ENCODE peak calls at places on chromosomes 5 and 9, in four cellular contexts. S is K562, R is SK-N-SH, G is GM12878. N is an unnamed sample.

GRCh38 chr9:91192785-91193657 is 168.7 kb downstream of the AUH start:
- DNase-seq in R (peak; percentile 75), G (no peak), S (peak; percentile 91), N (peak; percentile 47)

GRCh38 chr5:180105827-180106312 is 34.3 kb upstream of the RNF130 start:
- DNase-seq in S (peak; percentile 60), R (no peak), G (no peak), N (no peak)

GRCh38 chr9:79287881-79288280 is 283.9 kb upstream of the TLE4 start:
- DNase-seq in R (no peak), S (no peak), G (no peak), N (no peak)

GRCh38 chr5:124675921-124676846 is 70.3 kb downstream of the ZNF608 start:
- DNase-seq in R (no peak), G (no peak), S (no peak), N (no peak)

GRCh38 chr9:136619742-136620440 is 42.8 kb upstream of the EGFL7 start:
- DNase-seq in G (no peak), S (no peak), R (no peak), N (no peak)

GRCh38 chr5:174535691-174536090 is 188.7 kb upstream of the MSX2 start:
- DNase-seq in S (no peak), G (no peak), R (no peak), N (no peak)

GRCh38 chr9:74006935-74007334 is 490.2 kb upstream of the RORB start:
- DNase-seq in R (peak; percentile 4), G (no peak), S (no peak), N (no peak)

GRCh38 chr5:81165493-81166119 is 67.5 kb upstream of the CKMT2 start:
- DNase-seq in G (no peak), R (peak; percentile 72), S (peak; percentile 68), N (peak; percentile 80)

GRCh38 chr5:151195622-151196021 is 28.3 kb downstream of the CCDC69 start:
- DNase-seq in S (no peak), G (no peak), R (no peak), N (no peak)

GRCh38 chr5:77852514-77853352 is 76.6 kb upstream of the TBCA start:
- DNase-seq in G (peak; percentile 80), R (peak; percentile 87), S (no peak), N (peak; percentile 72)

GRCh38 chr5:132207783-132208182 is 19.9 kb downstream of the P4HA2 start:
- DNase-seq in R (no peak), S (no peak), G (no peak), N (peak; percentile 20)

GRCh38 chr9:37968228-37968672 is 64.3 kb upstream of the SLC25A51 start:
- DNase-seq in G (no peak), R (no peak), S (peak; percentile 86), N (no peak)

GRCh38 chr5:92518318-92518913 is 1062.6 kb downstream of the NR2F1-AS1 start:
- DNase-seq in G (peak; percentile 26), S (no peak), R (peak; percentile 10), N (no peak)

GRCh38 chr9:22548625-22549024 is 102.0 kb downstream of the DMRTA1 start:
- DNase-seq in R (no peak), S (no peak), G (no peak), N (no peak)

GRCh38 chr9:126652140-126652558 is 38.4 kb downstream of the LMX1B start:
- DNase-seq in G (no peak), S (no peak), R (no peak), N (no peak)

GRCh38 chr5:178324481-178325310 is 92.1 kb upstream of the PHYKPL start:
- DNase-seq in S (no peak), R (no peak), G (no peak), N (no peak)

GRCh38 chr5:137036630-137037029 is 462.5 kb downstream of the SPOCK1 start:
- DNase-seq in R (no peak), S (no peak), G (no peak), N (peak; percentile 75)

GRCh38 chr5:137035480-137035878 is 463.6 kb downstream of the SPOCK1 start:
- DNase-seq in G (no peak), R (no peak), S (no peak), N (no peak)

GRCh38 chr5:137034213-137034612 is 464.9 kb downstream of the SPOCK1 start:
- DNase-seq in G (no peak), S (no peak), R (no peak), N (no peak)

GRCh38 chr5:137034764-137035479 is 464.2 kb downstream of the SPOCK1 start:
- DNase-seq in S (no peak), G (no peak), R (no peak), N (no peak)

DNA sequence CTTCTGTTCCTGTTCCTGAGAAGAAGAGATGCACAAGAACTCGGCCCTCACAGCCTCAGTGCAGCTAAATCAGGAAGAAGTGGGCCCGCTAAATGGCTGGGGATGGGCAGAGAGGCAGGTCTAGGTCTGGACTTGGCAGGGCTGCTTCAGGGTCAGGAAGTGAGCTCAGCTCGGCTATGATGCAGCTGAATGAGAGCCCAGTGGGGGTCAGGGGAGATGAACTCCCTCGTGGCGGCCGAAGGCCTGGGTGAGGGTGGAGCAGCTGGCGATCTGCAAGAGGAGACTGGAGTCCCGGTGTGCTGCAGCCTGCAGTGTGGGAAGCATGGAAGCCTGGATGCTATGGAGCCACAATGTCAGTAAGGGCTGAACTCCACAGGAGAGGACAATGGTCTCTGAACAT is 466.2 kb downstream of the SPOCK1 start:
- DNase-seq in R (no peak), G (no peak), S (no peak), N (peak; percentile 30)
- TF ChIP-seq USF1 in R (no peak), G (no peak), S (no peak), N (no peak)

GRCh38 chr5:53303105-53303504 is 177.3 kb upstream of the FST start:
- DNase-seq in S (no peak), G (no peak), R (no peak), N (no peak)

GRCh38 chr5:53298841-53299240 is 181.6 kb upstream of the FST start:
- DNase-seq in S (no peak), R (no peak), G (no peak), N (no peak)

GRCh38 chr5:53302524-53302923 is 177.9 kb upstream of the FST start:
- DNase-seq in S (no peak), R (no peak), G (no peak), N (no peak)
- TF ChIP-seq USF2 in S (no peak), R (no peak), G (no peak), N (no peak)

GRCh38 chr5:502325-503079 is 21.7 kb downstream of the SLC9A3 start:
- DNase-seq in G (no peak), S (no peak), R (no peak), N (no peak)
- TF ChIP-seq USF1 in G (no peak), S (no peak), R (no peak), N (no peak)

DNA sequence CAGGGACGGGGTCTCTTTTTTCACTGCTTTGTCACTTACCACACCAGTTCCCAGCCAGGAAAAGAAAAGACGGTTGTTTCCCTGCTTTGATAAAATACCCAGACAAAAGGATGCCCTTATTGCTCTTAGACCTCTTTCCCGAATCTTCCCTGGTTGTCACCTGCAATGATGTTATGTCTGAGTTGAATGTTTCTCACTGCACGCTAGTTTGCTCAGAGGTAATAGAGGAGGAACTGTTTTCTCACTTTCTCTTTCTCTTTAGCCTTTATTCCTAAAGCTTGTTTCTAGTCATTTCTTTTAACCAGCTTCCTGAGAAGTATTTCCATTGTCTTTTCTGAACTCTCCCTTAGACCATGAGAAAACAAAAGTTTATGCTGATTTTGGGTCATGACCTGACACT is 32.9 kb downstream of the ACER2 start:
- DNase-seq in S (no peak), R (no peak), G (peak; percentile 48), N (no peak)
- TF ChIP-seq USF2 in S (no peak), R (no peak), G (no peak), N (no peak)

DNA sequence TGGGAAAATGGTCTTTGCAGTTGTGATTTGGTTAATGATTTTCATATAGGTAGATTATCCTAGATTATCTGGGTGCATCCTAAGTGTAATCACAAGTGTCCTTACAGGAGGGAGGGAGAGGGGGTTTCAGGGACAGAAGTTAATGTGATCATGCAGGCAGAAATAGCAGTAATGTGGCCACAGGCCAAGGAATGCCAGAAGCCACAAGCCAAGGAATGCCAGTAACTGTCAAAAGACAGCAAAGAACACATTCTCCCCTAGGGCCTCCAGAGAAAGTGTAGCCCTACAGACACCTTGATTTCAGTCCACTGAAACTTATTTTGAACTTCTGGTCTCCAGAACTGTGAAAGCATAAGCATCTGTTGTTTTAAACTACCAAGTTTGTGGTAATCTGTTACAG is 2074.5 kb downstream of the MAT2B start:
- DNase-seq in G (no peak), S (no peak), R (no peak), N (no peak)
- TF ChIP-seq USF1 in G (no peak), S (no peak), R (no peak), N (no peak)

DNA sequence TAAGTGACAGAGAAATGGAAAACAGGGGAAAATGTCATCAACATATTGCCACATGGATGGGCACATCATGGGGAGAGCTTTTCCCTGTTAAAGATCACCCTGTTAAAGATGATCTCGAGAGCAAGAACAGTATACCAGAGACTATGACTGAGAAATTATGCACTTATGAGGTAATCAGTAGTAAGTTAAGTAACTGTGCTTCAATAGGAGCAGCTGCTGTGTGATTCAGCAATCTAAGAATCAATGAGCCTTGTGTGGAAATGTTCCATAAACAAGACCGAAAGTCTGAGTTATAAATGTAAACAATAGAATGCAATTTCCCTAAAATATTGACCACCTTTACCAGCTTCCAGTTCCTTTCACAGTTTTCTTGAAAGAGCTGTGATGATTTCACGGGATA is 582.3 kb downstream of the CAAP1 start:
- DNase-seq in S (no peak), R (no peak), G (no peak), N (no peak)
- TF ChIP-seq USF2 in S (no peak), R (no peak), G (no peak), N (no peak)

GRCh38 chr9:124781967-124782660 is 5.2 kb downstream of the OLFML2A start:
- DNase-seq in R (no peak), G (no peak), S (no peak), N (peak; percentile 6)

GRCh38 chr9:124786881-124787573 is 10.1 kb downstream of the OLFML2A start:
- DNase-seq in G (no peak), R (peak; percentile 6), S (no peak), N (peak; percentile 7)

GRCh38 chr9:124782661-124783574 is 6.0 kb downstream of the OLFML2A start:
- DNase-seq in S (no peak), G (no peak), R (no peak), N (peak; percentile 14)

GRCh38 chr9:124783830-124784229 is 6.9 kb downstream of the OLFML2A start:
- DNase-seq in S (no peak), R (no peak), G (no peak), N (peak; percentile 0)

GRCh38 chr9:124784503-124784902 is 7.6 kb downstream of the OLFML2A start:
- DNase-seq in G (no peak), S (no peak), R (no peak), N (no peak)
- TF ChIP-seq USF1 in G (no peak), S (no peak), R (no peak), N (no peak)

GRCh38 chr9:120841930-120842684 is 615 bp downstream of the PSMD5 start:
- DNase-seq in G (no peak), R (no peak), S (peak; percentile 68), N (no peak)
- TF ChIP-seq USF2 in G (no peak), R (no peak), S (no peak), N (no peak)